ENCODE peak calls at places on chromosomes 4 and X, in eight cellular contexts. A, Y, S, D, Q, X, N and H are unnamed samples. For H3K4me1 and H3K9me3, the result is how much of the 10 kb centered on the place peaks cover.

GRCh38 chr4:10311939-10312338 is 145.3 kb downstream of the ZNF518B start:
- DNase-seq in A (no peak), Y (no peak), S (no peak), D (no peak), Q (no peak), X (no peak), N (no peak), H (no peak)

GRCh38 chr4:158824425-158825274 is 55.8 kb downstream of the FNIP2 start:
- DNase-seq in A (no peak), Y (no peak), S (peak), D (peak), Q (peak), X (no peak), N (no peak), H (no peak)

GRCh38 chr4:20020049-20020448 is 231.7 kb upstream of the SLIT2 start:
- DNase-seq in A (no peak), Y (no peak), S (no peak), D (no peak), Q (no peak), X (no peak), N (no peak), H (no peak)

GRCh38 chr4:154534296-154534695 is 15.9 kb downstream of the PLRG1 start:
- DNase-seq in A (no peak), Y (no peak), S (no peak), D (no peak), Q (no peak), X (no peak), N (no peak), H (no peak)

GRCh38 chrX:53421772-53422090 is 723 bp downstream of the SMC1A start:
- DNase-seq in A (no peak), Y (no peak), S (peak), D (no peak), Q (no peak), X (no peak), N (no peak), H (no peak)

GRCh38 chr4:112717856-112718255 is 80.9 kb downstream of the LARP7 start:
- DNase-seq in A (no peak), Y (no peak), S (no peak), D (no peak), Q (no peak), X (no peak), N (no peak), H (no peak)

GRCh38 chr4:19241845-19242244 is 1009.9 kb upstream of the SLIT2 start:
- DNase-seq in A (no peak), Y (no peak), S (no peak), D (no peak), Q (peak), X (no peak), N (no peak), H (no peak)

GRCh38 chrX:125205918-125206665 is 113.6 kb upstream of the TEX13C start:
- DNase-seq in A (no peak), Y (no peak), S (no peak), D (no peak), Q (no peak), X (peak), N (no peak), H (no peak)

GRCh38 chr4:102781570-102781969 is 20.8 kb upstream of the MANBA start:
- DNase-seq in A (no peak), Y (no peak), S (no peak), D (no peak), Q (no peak), X (no peak), N (no peak), H (no peak)

GRCh38 chr4:130738233-130738632 is 1642.3 kb downstream of the C4orf33 start:
- DNase-seq in A (no peak), Y (no peak), S (no peak), D (no peak), Q (no peak), X (no peak), N (peak), H (no peak)

GRCh38 chr4:156347412-156348075 is 393.9 kb upstream of the CTSO start:
- DNase-seq in A (no peak), Y (no peak), S (no peak), D (peak), Q (peak), X (no peak), N (no peak), H (no peak)

GRCh38 chr4:158444621-158445020 is 77.1 kb upstream of the RXFP1 start:
- DNase-seq in A (no peak), Y (no peak), S (peak), D (no peak), Q (no peak), X (no peak), N (no peak), H (peak)

GRCh38 chr4:107755841-107756356 is 35.9 kb upstream of the PAPSS1 start:
- DNase-seq in A (no peak), Y (no peak), S (peak), D (peak), Q (peak), X (no peak), N (no peak), H (no peak)

DNA sequence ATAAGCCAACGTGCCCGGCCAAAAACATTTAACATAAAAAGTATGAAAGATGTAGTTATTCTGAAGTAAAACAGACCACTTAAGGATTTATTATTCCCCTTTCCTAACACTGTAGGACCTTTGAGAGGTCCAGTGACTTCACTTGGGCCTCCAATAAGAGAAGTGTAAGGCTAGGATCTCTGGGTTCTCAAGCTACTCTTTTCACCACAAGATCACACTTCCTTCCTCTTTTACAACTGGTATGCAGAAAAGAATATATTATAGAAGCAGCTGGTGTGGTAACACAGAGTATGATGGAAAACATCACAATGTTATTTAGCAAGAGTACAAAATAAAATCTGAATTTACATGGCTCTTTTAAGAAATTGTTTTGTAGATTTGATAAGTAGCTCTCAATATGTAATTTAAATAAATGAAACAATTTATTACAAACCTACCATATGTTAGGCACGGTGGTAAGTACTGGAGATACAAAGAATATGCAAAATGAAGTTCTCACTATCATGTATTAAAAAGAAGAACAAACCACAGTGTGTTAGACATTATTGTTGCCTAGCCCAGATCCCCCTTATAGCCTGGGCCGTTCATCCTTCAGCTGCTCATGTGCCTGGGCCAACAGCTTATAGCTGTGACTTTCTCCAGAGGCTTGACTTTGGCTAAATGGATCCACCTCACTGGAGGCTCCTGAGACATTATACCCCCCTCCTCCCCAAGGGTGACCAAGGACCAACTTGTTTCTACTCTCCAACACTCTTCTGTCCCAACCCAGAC is 30.0 kb upstream of the CCNG2 start:
- DNase-seq in A (no peak), Y (no peak), S (no peak), D (no peak), Q (no peak), X (no peak), N (no peak), H (no peak)
- H3K4me3 ChIP-seq in A (no peak), Y (no peak), S (no peak), D (no peak), Q (no peak), X (no peak), N (no peak), H (no peak)

DNA sequence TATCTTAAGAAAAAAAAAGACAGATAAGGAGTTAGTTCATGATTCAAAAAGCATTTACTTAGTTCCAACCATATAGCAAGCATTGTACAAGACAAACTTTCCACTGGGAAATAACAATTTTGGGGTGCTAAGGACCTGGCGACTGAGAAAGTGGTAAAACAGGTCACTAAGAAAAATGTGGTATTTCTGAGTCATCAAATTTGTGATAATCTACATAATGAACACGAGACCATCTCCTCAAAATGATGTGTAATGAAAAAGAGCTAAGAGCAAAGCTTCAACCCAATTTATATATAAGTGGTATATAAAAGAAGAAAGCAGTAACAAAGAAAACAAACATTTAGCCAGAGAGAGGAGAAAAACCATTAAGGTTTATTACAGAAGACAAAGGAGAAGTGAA is 72.3 kb downstream of the FBXW7 start:
- DNase-seq in A (no peak), Y (no peak), S (no peak), D (no peak), Q (no peak), X (no peak), N (no peak), H (no peak)
- H3K4me1 ChIP-seq in A (under half), Y (under half), S (under half), D (under half), Q (under half), X (under half), N (half or more), H (under half)

GRCh38 chr4:129064717-129065116 is 28.6 kb downstream of the SCLT1 start:
- DNase-seq in A (no peak), Y (no peak), S (peak), D (peak), Q (peak), X (no peak), N (no peak), H (no peak)
- H3K9me3 ChIP-seq in A (half or more), Y (under half), S (under half), D (under half), Q (under half), X (under half), N (half or more), H (under half)

DNA sequence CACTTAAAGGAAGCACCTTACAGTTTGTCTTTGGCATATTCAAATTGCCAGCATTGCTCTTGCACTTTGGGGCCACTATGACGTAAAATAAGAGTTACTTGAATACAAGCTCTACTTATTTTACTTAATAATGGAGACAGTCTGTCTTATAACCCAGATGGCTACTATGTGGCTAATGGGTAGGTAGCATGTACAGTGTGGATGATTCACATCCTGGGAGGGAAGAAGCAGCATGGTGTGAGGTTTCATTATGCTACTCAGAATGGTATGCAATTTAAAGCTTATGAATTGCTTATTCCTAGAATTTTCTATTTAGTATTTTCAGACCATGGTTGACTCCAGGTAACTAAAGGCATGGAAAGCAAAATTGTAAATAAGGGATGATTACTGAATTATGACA is 761.8 kb upstream of the ATOH1 start:
- DNase-seq in A (no peak), Y (no peak), S (no peak), D (peak), Q (peak), X (no peak), N (no peak), H (no peak)
- H3K4me3 ChIP-seq in A (no peak), Y (no peak), S (no peak), D (no peak), Q (no peak), X (no peak), N (no peak), H (no peak)

GRCh38 chrX:65705439-65705838 is 38.0 kb downstream of the MSN start:
- DNase-seq in A (no peak), Y (no peak), S (no peak), D (no peak), Q (no peak), X (no peak), N (no peak), H (no peak)
- H3K4me1 ChIP-seq in A (half or more), Y (under half), S (under half), D (under half), Q (under half), X (under half), N (half or more), H (under half)

DNA sequence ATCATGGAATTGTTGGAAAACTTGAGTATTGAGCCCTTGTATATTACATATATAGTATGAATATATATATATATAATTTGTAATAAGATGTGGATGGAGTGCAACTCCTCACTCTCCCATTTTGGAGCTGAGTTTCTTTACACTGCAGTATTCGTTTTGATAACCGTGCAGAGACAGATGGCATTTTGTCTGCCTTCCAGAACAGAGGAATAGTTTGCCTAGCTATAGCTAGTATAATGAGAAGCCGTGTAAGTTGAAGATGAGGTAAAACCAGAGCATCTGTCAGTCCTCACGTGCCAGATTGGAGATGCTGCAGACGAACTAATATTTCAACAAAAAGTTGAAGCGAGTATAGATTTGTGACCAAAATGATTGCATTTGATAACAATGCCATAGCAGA is 180.5 kb downstream of the FMR1NB start:
- DNase-seq in A (no peak), Y (no peak), S (no peak), D (no peak), Q (no peak), X (no peak), N (no peak), H (no peak)
- H3K9me3 ChIP-seq in A (under half), Y (under half), S (under half), D (under half), Q (under half), X (under half), N (under half), H (under half)

DNA sequence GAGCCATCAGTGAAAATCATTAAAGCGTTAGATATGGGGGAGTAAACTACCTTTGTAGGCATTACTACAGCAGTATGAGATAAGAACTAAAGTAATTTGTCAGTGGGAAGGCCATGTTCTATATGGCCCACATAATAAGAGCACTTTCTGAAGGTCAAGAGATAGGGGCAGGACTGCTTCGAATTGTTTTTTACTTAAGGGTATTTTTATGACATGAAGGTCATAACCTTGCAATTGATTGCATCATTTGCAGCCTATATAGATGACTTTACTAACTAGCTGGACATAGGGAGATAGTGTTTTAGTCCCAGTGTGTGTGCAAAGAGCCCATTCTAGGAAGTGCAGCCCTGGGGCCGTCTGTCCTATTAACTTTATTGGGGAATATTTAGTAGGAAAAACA is 23.6 kb upstream of the GC start:
- DNase-seq in A (no peak), Y (no peak), S (no peak), D (no peak), Q (no peak), X (no peak), N (no peak), H (no peak)
- H3K4me3 ChIP-seq in A (no peak), Y (no peak), S (no peak), D (no peak), Q (no peak), X (no peak), N (no peak), H (no peak)